ENCODE peak calls at places on chromosomes 11 and 22, in four cellular contexts. W is upper lobe of right lung, C is colonic mucosa, L is WTC11. X is an unnamed sample.

GRCh38 chr11:67520856-67521824 is 2.1 kb downstream of the CABP2 start:
- DNase-seq in W (no peak), C (no peak), L (no peak), X (no peak)

GRCh38 chr11:126341760-126342161 is 13.7 kb upstream of the ST3GAL4 start:
- DNase-seq in W (no peak), C (no peak), L (no peak), X (no peak)

GRCh38 chr22:20520093-20520511 is 12.7 kb downstream of the MED15 start:
- DNase-seq in W (no peak), C (no peak), L (no peak), X (no peak)

GRCh38 chr11:70164705-70165104 is 38.4 kb upstream of the FADD start:
- DNase-seq in W (no peak), C (no peak), L (no peak), X (no peak)

GRCh38 chr11:78446210-78446609 is 28.6 kb upstream of the GAB2 start:
- DNase-seq in W (no peak), C (no peak), L (no peak), X (no peak)

GRCh38 chr11:95596011-95596489 is 193.5 kb downstream of the FAM76B start:
- DNase-seq in W (no peak), C (no peak), L (no peak), X (no peak)

GRCh38 chr11:103546236-103546635 is 437.0 kb downstream of the DYNC2H1 start:
- DNase-seq in W (no peak), C (no peak), L (no peak), X (no peak)

GRCh38 chr11:70364198-70364597 is 34.1 kb upstream of the CTTN start:
- DNase-seq in W (no peak), C (no peak), L (no peak), X (no peak)

GRCh38 chr11:69925366-69926196 is 106.4 kb upstream of the FGF3 start:
- DNase-seq in W (peak), C (no peak), L (peak), X (no peak)

GRCh38 chr22:29331658-29332300 is 16.3 kb upstream of the RASL10A start:
- DNase-seq in W (no peak), C (no peak), L (no peak), X (no peak)

GRCh38 chr11:91374794-91375193 is 849.8 kb upstream of the FAT3 start:
- DNase-seq in W (no peak), C (no peak), L (no peak), X (no peak)

GRCh38 chr11:91373497-91373896 is 851.1 kb upstream of the FAT3 start:
- DNase-seq in W (no peak), C (no peak), L (peak), X (no peak)
- TF ChIP-seq CTCF in W (no peak), C (no peak), L (no peak), X (no peak)

DNA sequence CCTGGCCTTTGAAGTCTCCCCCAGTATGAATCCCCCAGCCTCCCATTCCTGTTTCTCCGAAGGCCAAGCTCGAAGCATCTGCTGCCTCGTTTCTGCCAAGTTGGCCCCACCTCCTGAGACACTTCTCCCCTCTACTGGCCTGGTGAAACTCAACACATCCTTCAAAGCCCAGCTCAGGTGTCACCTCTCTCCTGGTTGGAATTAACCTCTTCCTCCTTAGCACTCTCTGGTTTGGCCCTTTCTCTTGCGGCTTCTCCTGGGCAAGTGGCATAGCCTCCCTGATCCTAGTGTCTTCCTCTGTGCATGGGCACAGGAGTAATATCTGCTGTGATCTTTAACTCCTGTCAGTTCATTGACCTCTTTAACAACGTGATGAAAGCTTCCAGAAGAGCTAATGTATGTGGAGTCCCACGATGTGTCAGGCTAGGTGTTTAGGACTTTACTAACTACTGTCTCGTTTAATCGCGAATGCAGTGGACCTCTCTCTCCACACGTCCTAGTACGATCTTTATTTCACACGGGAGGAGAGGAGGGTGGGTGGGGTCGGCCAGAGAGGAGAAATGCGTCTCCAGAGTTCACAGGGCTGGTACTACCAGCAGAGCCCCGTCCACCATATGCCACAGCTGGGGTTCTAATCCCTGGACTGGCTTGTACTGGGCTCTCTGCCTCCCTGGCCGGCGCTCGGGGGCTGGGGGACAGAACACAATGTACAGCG is 824 bp upstream of the PTPRJ start:
- DNase-seq in W (no peak), C (no peak), L (peak), X (no peak)
- TF ChIP-seq CTCF in W (no peak), C (no peak), L (no peak), X (no peak)

GRCh38 chr11:10487002-10487647 is 32.1 kb downstream of the AMPD3 start:
- DNase-seq in W (no peak), C (no peak), L (no peak), X (peak)

GRCh38 chr11:10489444-10489785 is 34.4 kb downstream of the AMPD3 start:
- DNase-seq in W (no peak), C (no peak), L (no peak), X (no peak)

GRCh38 chr11:10486161-10486840 is 31.2 kb downstream of the AMPD3 start:
- DNase-seq in W (no peak), C (no peak), L (no peak), X (peak)

GRCh38 chr11:10488581-10489443 is 33.7 kb downstream of the AMPD3 start:
- DNase-seq in W (no peak), C (peak), L (no peak), X (peak)

GRCh38 chr11:10488121-10488580 is 33.1 kb downstream of the AMPD3 start:
- DNase-seq in W (no peak), C (peak), L (no peak), X (peak)
- TF ChIP-seq CTCF in W (no peak), C (no peak), L (no peak), X (no peak)

DNA sequence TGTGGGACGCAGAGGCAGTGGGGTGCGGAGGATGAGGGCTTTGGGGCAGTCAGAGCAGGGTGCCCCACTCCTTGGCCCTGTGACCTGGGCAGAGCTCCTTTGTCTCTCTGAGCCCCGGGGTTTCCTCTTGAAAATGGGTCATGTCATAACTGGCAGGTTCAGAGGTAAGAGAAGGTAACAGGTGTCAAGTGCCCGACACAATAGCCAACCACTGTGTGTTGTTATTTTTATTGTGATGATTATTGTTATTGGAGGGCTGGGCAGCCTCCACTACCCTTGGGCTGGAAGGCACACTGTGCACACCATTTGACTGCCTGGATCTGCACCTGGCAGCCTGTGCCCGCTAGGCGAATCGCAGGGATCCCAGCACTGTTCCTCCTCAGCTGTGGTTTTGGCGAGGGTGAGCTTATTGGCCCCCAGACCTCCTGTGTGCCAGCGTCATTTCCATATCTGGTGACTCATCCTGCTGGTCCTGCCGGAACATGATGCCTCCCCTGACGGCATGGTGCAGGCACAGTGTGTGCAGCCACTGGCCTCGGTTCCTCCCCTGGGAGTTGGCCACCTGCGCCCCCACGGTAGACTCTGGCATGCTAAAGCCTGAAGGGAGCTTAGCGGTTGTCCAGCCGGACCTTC is 15.4 kb upstream of the SOX10 start:
- DNase-seq in W (no peak), C (no peak), L (no peak), X (no peak)
- TF ChIP-seq CTCF in W (no peak), C (no peak), L (no peak), X (no peak)

GRCh38 chr11:93248602-93249001 is 50.8 kb upstream of the SLC36A4 start:
- DNase-seq in W (no peak), C (no peak), L (no peak), X (no peak)
- TF ChIP-seq CTCF in W (peak), C (no peak), L (no peak), X (no peak)

DNA sequence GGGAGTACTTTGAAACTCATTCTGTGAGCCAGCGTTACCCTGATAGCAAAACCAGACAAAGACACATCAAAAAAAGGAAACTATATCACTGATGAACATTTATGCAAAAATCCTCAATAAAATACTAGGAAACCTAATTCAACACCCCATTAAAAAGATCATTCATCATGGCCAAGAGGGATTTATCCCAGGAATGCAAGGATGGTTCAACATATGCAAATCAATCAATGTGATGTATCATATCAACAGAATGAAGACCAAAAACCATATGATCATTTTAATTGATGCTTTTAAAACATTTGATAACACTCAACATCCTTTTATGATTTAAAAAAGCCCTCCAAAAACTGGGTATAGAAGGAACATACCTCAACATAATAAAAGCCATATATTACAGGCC is 19.8 kb downstream of the RRP8 start:
- DNase-seq in W (no peak), C (no peak), L (no peak), X (no peak)
- TF ChIP-seq CTCF in W (no peak), C (no peak), L (no peak), X (no peak)

GRCh38 chr11:71426413-71426812 is 21.8 kb downstream of the DHCR7 start:
- DNase-seq in W (no peak), C (no peak), L (no peak), X (no peak)

GRCh38 chr11:71425851-71426250 is 22.3 kb downstream of the DHCR7 start:
- DNase-seq in W (peak), C (no peak), L (no peak), X (no peak)

GRCh38 chr11:71428861-71429435 is 19.2 kb downstream of the DHCR7 start:
- DNase-seq in W (peak), C (no peak), L (no peak), X (no peak)

GRCh38 chr11:71423181-71423790 is 24.9 kb downstream of the DHCR7 start:
- DNase-seq in W (no peak), C (no peak), L (no peak), X (no peak)

DNA sequence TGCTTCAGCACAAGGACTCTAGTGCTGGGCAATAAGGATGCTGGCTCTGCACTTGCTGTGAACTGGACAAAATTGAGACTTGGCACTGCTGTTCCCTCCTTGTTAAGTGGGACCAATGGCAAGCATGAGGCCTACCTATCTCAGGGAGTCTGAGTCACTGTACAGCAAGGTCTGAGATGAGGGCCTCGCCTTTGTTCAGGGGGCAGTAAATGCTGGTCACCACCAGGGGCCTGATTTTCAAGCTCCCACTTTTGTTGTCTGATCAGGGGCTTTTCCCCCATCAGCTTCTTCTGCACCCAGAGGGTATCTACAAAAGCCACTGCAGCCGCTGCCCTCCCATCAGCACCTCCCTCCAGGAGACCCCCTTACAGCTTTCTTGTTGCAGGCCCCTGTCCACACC is 22.8 kb downstream of the DHCR7 start:
- DNase-seq in W (peak), C (no peak), L (no peak), X (no peak)
- TF ChIP-seq CTCF in W (no peak), C (no peak), L (no peak), X (no peak)

GRCh38 chr11:132312616-132313210 is 942.3 kb downstream of the NTM start:
- DNase-seq in W (no peak), C (no peak), L (peak), X (peak)
- TF ChIP-seq CTCF in W (peak), C (peak), L (peak), X (peak)

DNA sequence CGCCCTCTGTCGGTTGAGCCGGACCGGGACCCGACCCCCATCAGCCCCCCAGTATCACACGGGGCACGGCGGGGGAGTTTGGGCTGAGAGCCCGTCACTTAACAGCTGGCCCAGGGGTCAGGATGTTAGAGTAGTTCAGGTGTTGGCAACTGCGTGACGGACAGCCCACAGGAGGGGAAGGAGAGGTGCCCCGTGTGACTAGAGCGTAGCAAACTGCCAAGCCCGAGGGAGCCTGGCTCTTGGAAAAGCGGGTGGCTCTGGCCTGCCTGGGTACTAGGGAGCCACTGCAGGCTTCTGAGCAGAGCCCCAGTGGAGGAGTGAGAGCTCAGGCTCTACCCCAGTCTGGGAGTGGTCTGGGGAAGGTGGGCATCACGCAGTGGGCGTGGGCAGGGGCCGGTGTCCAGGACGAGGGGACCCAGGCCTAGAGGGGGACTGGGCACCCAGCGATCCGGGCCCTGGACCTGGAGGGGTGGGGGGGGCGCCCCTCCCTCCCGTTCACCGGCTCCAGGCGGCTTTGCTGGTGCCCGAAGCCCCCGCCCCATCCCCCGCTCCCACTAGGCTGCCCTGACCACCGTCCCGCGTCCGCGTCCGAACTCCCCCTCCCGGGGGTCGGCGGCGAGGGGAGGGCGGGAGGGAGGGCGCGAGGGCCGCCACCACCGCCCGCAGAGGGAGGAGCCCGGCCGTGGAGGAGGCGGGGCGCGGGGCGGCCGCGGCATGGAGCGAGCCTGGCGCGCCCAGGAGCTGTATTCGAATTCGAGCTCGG is 24.4 kb downstream of the SHANK3 start:
- DNase-seq in W (peak), C (no peak), L (peak), X (no peak)
- TF ChIP-seq CTCF in W (peak), C (no peak), L (peak), X (no peak)

DNA sequence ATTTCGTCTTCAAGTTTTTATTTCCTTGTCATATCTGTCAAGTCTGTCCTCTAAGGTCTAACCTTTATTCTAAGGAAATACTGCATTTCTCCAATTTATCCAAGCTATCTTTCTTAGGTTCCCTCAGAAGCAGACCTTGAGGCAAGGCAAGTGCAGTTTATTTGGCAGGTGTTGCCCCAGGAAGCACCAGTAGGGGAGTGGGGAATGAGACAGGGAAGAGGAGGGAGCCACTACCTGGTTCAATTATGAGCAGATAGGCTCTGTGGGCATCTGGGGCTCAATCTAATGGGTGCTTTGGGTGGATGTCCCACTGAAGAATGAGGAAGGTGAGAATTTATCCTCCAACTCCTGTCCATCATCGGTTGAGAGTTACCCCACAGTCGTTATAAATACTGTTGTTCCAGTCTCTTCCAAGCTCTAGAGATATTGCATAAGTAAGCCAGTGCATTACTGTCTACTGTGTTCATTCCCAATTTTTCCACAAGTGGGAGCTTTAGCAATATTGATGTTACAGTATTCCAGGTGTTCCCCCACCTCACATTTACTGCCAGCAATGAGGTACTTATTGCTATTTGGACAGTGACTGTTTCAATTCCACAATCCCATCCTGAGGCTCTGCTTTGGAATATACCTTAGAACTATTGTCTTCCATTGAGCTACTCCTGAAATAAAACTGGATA is 154.9 kb upstream of the CEP126 start:
- DNase-seq in W (no peak), C (no peak), L (no peak), X (no peak)
- TF ChIP-seq CTCF in W (peak), C (no peak), L (no peak), X (no peak)